ENCODE peak calls at places on chromosome 14, in five cellular contexts. One of them, this sample, is unnamed.

GRCh38 chr14:73850940-73851339 is 691 bp upstream of the PTGR2 start:
- DNase-seq in activated B cell treated with CpG ODN at 0.5 μM for 24 hours: no peak
- DNase-seq in A673: peak; percentile 12
- DNase-seq in AG04450: no peak
- DNase-seq in WERI-Rb-1: no peak
- DNase-seq in this sample: no peak

GRCh38 chr14:53545217-53545616 is 392.1 kb upstream of the DDHD1 start:
- DNase-seq in AG04450: no peak
- DNase-seq in activated B cell treated with CpG ODN at 0.5 μM for 24 hours: no peak
- DNase-seq in A673: no peak
- DNase-seq in WERI-Rb-1: no peak
- DNase-seq in this sample: no peak

GRCh38 chr14:55864890-55865655 is 253.1 kb upstream of the PELI2 start:
- DNase-seq in activated B cell treated with CpG ODN at 0.5 μM for 24 hours: no peak
- DNase-seq in AG04450: no peak
- DNase-seq in WERI-Rb-1: no peak
- DNase-seq in A673: peak; percentile 10
- DNase-seq in this sample: no peak

GRCh38 chr14:22497671-22498093 is 91.3 kb downstream of the DAD1 start:
- DNase-seq in A673: no peak
- DNase-seq in WERI-Rb-1: no peak
- DNase-seq in activated B cell treated with CpG ODN at 0.5 μM for 24 hours: no peak
- DNase-seq in AG04450: no peak
- DNase-seq in this sample: no peak

GRCh38 chr14:51554953-51555352 is 96.8 kb upstream of the FRMD6 start:
- DNase-seq in activated B cell treated with CpG ODN at 0.5 μM for 24 hours: no peak
- DNase-seq in A673: no peak
- DNase-seq in AG04450: no peak
- DNase-seq in WERI-Rb-1: no peak
- DNase-seq in this sample: no peak

GRCh38 chr14:66076166-66076565 is 410.0 kb upstream of the CCDC196 start:
- DNase-seq in WERI-Rb-1: no peak
- DNase-seq in A673: no peak
- DNase-seq in AG04450: no peak
- DNase-seq in activated B cell treated with CpG ODN at 0.5 μM for 24 hours: no peak
- DNase-seq in this sample: no peak

GRCh38 chr14:66005899-66006434 is 480.2 kb upstream of the CCDC196 start:
- DNase-seq in A673: no peak
- DNase-seq in activated B cell treated with CpG ODN at 0.5 μM for 24 hours: no peak
- DNase-seq in AG04450: no peak
- DNase-seq in WERI-Rb-1: no peak
- DNase-seq in this sample: no peak

GRCh38 chr14:51357250-51357649 is 117.2 kb downstream of the TMX1 start:
- DNase-seq in AG04450: no peak
- DNase-seq in A673: peak; percentile 49
- DNase-seq in activated B cell treated with CpG ODN at 0.5 μM for 24 hours: no peak
- DNase-seq in WERI-Rb-1: no peak
- DNase-seq in this sample: no peak

GRCh38 chr14:54330876-54331275 is 65.9 kb upstream of the CDKN3 start:
- DNase-seq in A673: no peak
- DNase-seq in AG04450: no peak
- DNase-seq in activated B cell treated with CpG ODN at 0.5 μM for 24 hours: no peak
- DNase-seq in WERI-Rb-1: no peak
- DNase-seq in this sample: no peak

GRCh38 chr14:59274991-59275391 is 86.5 kb downstream of the DAAM1 start:
- DNase-seq in A673: peak; percentile 31
- DNase-seq in WERI-Rb-1: peak; percentile 46
- DNase-seq in AG04450: no peak
- DNase-seq in activated B cell treated with CpG ODN at 0.5 μM for 24 hours: no peak
- DNase-seq in this sample: no peak

GRCh38 chr14:52032196-52032865 is 36.5 kb downstream of the NID2 start:
- DNase-seq in activated B cell treated with CpG ODN at 0.5 μM for 24 hours: no peak
- DNase-seq in A673: no peak
- DNase-seq in AG04450: no peak
- DNase-seq in WERI-Rb-1: no peak
- DNase-seq in this sample: no peak

GRCh38 chr14:77314043-77314442 is 6.6 kb downstream of the POMT2 start:
- DNase-seq in activated B cell treated with CpG ODN at 0.5 μM for 24 hours: no peak
- DNase-seq in WERI-Rb-1: no peak
- DNase-seq in AG04450: peak; percentile 76
- DNase-seq in A673: no peak
- DNase-seq in this sample: no peak

GRCh38 chr14:37122288-37122687 is 50.1 kb downstream of the SLC25A21 start:
- DNase-seq in A673: peak; percentile 6
- DNase-seq in activated B cell treated with CpG ODN at 0.5 μM for 24 hours: no peak
- DNase-seq in AG04450: peak; percentile 61
- DNase-seq in WERI-Rb-1: no peak
- DNase-seq in this sample: no peak

GRCh38 chr14:29911815-29912214 is 15.8 kb downstream of the PRKD1 start:
- DNase-seq in WERI-Rb-1: no peak
- DNase-seq in AG04450: no peak
- DNase-seq in activated B cell treated with CpG ODN at 0.5 μM for 24 hours: no peak
- DNase-seq in A673: peak; percentile 54
- DNase-seq in this sample: no peak

GRCh38 chr14:34065690-34066391 is 115.0 kb upstream of the EGLN3 start:
- DNase-seq in activated B cell treated with CpG ODN at 0.5 μM for 24 hours: no peak
- DNase-seq in A673: no peak
- DNase-seq in AG04450: no peak
- DNase-seq in WERI-Rb-1: no peak
- DNase-seq in this sample: no peak

GRCh38 chr14:100578552-100578951 is 8.7 kb downstream of the BEGAIN start:
- DNase-seq in A673: no peak
- DNase-seq in activated B cell treated with CpG ODN at 0.5 μM for 24 hours: no peak
- DNase-seq in AG04450: no peak
- DNase-seq in WERI-Rb-1: no peak
- DNase-seq in this sample: no peak

GRCh38 chr14:99597911-99598600 is 6.0 kb downstream of the CCDC85C start:
- DNase-seq in activated B cell treated with CpG ODN at 0.5 μM for 24 hours: no peak
- DNase-seq in WERI-Rb-1: peak; percentile 77
- DNase-seq in AG04450: no peak
- DNase-seq in A673: no peak
- DNase-seq in this sample: no peak

GRCh38 chr14:68951051-68951797 is 27.9 kb downstream of the ACTN1 start:
- DNase-seq in activated B cell treated with CpG ODN at 0.5 μM for 24 hours: no peak
- DNase-seq in AG04450: peak; percentile 81
- DNase-seq in WERI-Rb-1: no peak
- DNase-seq in A673: peak; percentile 90
- DNase-seq in this sample: no peak

GRCh38 chr14:93688239-93688666 is 100.0 kb downstream of the PRIMA1 start:
- DNase-seq in A673: no peak
- DNase-seq in activated B cell treated with CpG ODN at 0.5 μM for 24 hours: no peak
- DNase-seq in AG04450: no peak
- DNase-seq in WERI-Rb-1: no peak
- DNase-seq in this sample: no peak

GRCh38 chr14:103103461-103104388 is 9.2 kb downstream of the EXOC3L4 start:
- DNase-seq in WERI-Rb-1: peak; percentile 86
- DNase-seq in A673: peak; percentile 85
- DNase-seq in activated B cell treated with CpG ODN at 0.5 μM for 24 hours: no peak
- DNase-seq in AG04450: no peak
- DNase-seq in this sample: no peak

GRCh38 chr14:23117371-23118020 is 1.6 kb downstream of the CEBPE start:
- DNase-seq in A673: no peak
- DNase-seq in WERI-Rb-1: no peak
- DNase-seq in activated B cell treated with CpG ODN at 0.5 μM for 24 hours: no peak
- DNase-seq in AG04450: no peak
- DNase-seq in this sample: no peak

GRCh38 chr14:72710212-72710611 is 183.7 kb downstream of the DPF3 start:
- DNase-seq in activated B cell treated with CpG ODN at 0.5 μM for 24 hours: no peak
- DNase-seq in AG04450: no peak
- DNase-seq in A673: no peak
- DNase-seq in WERI-Rb-1: no peak
- DNase-seq in this sample: no peak

GRCh38 chr14:73709904-73710469 is 4.2 kb downstream of the PNMA1 start:
- DNase-seq in A673: no peak
- DNase-seq in AG04450: no peak
- DNase-seq in WERI-Rb-1: no peak
- DNase-seq in activated B cell treated with CpG ODN at 0.5 μM for 24 hours: no peak
- DNase-seq in this sample: no peak

GRCh38 chr14:55240526-55241178 is 30.6 kb upstream of the FBXO34 start:
- DNase-seq in activated B cell treated with CpG ODN at 0.5 μM for 24 hours: no peak
- DNase-seq in WERI-Rb-1: no peak
- DNase-seq in AG04450: peak; percentile 60
- DNase-seq in A673: no peak
- DNase-seq in this sample: no peak

GRCh38 chr14:37601849-37602248 is 6.4 kb downstream of the TTC6 start:
- DNase-seq in A673: no peak
- DNase-seq in AG04450: no peak
- DNase-seq in WERI-Rb-1: no peak
- DNase-seq in activated B cell treated with CpG ODN at 0.5 μM for 24 hours: no peak
- DNase-seq in this sample: no peak

GRCh38 chr14:96409701-96410100 is 17.8 kb downstream of the AK7 start:
- DNase-seq in AG04450: no peak
- DNase-seq in activated B cell treated with CpG ODN at 0.5 μM for 24 hours: no peak
- DNase-seq in A673: no peak
- DNase-seq in WERI-Rb-1: no peak
- DNase-seq in this sample: no peak

GRCh38 chr14:51293149-51293925 is 53.3 kb downstream of the TMX1 start:
- DNase-seq in AG04450: peak; percentile 15
- DNase-seq in WERI-Rb-1: no peak
- DNase-seq in activated B cell treated with CpG ODN at 0.5 μM for 24 hours: no peak
- DNase-seq in A673: no peak
- DNase-seq in this sample: no peak

GRCh38 chr14:51006781-51007211 is 62.5 kb upstream of the PYGL start:
- DNase-seq in A673: peak; percentile 37
- DNase-seq in activated B cell treated with CpG ODN at 0.5 μM for 24 hours: no peak
- DNase-seq in WERI-Rb-1: peak; percentile 87
- DNase-seq in AG04450: peak; percentile 8
- DNase-seq in this sample: no peak

GRCh38 chr14:54451178-54451601 is 10.0 kb upstream of the CNIH1 start:
- DNase-seq in A673: no peak
- DNase-seq in AG04450: no peak
- DNase-seq in activated B cell treated with CpG ODN at 0.5 μM for 24 hours: no peak
- DNase-seq in WERI-Rb-1: no peak
- DNase-seq in this sample: no peak

GRCh38 chr14:20857207-20857606 is 34.0 kb upstream of the RNASE3 start:
- DNase-seq in WERI-Rb-1: no peak
- DNase-seq in activated B cell treated with CpG ODN at 0.5 μM for 24 hours: no peak
- DNase-seq in A673: no peak
- DNase-seq in AG04450: no peak
- DNase-seq in this sample: no peak

GRCh38 chr14:90132821-90133570 is 71.2 kb downstream of the KCNK13 start:
- DNase-seq in activated B cell treated with CpG ODN at 0.5 μM for 24 hours: no peak
- DNase-seq in AG04450: no peak
- DNase-seq in A673: no peak
- DNase-seq in WERI-Rb-1: no peak
- DNase-seq in this sample: no peak

DNA sequence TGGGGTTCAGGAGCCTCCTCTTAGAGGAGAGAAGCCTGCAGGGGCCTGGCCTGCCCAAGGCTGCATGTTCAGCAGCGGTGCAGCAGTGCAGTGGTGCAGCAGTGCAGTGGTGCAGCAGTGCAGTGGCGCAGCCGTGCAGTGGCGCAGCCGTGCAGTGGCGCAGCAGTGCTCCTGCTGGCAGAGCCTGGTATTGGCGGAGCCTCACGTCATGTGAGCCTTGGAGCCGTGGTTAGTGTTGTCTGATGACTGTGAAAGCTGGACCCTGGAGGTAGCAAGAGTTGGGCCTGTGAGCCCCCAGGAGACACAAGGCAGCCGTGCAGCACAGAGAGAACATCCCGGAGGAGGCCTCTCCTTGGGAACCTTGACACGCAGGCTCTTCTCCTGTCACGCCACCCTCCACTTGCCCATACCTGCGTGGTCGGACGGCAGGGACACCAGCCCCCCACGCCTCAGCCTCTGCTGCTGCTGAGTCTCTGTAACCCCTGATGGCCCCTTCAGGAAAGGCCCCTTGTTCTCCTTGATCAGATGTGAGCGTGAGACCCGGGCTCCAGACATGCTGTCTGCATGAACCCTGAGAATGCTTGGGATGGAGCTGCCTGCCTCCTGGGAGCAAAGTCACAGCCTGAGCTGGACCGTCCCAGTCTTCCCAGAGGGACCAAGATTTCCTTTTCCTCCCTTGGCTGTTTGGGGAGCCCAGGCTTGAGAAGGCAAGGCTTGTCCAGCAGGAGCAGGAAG is 193.7 kb downstream of the KIF26A start:
- DNase-seq in A673: no peak
- DNase-seq in activated B cell treated with CpG ODN at 0.5 μM for 24 hours: no peak
- DNase-seq in AG04450: no peak
- DNase-seq in WERI-Rb-1: peak; percentile 24
- DNase-seq in this sample: peak; percentile 22
- TF ChIP-seq CTCF in A673: peak; percentile 39
- TF ChIP-seq CTCF in activated B cell treated with CpG ODN at 0.5 μM for 24 hours: no peak
- TF ChIP-seq CTCF in AG04450: no peak
- TF ChIP-seq CTCF in WERI-Rb-1: peak; percentile 78
- TF ChIP-seq CTCF in this sample: peak; percentile 36

GRCh38 chr14:45526715-45527549 is 273.9 kb upstream of the MIS18BP1 start:
- DNase-seq in A673: peak; percentile 67
- DNase-seq in AG04450: no peak
- DNase-seq in activated B cell treated with CpG ODN at 0.5 μM for 24 hours: no peak
- DNase-seq in WERI-Rb-1: peak; percentile 55
- DNase-seq in this sample: no peak
- TF ChIP-seq CTCF in A673: peak; percentile 77
- TF ChIP-seq CTCF in AG04450: no peak
- TF ChIP-seq CTCF in activated B cell treated with CpG ODN at 0.5 μM for 24 hours: no peak
- TF ChIP-seq CTCF in WERI-Rb-1: peak; percentile 76
- TF ChIP-seq CTCF in this sample: peak; percentile 43

DNA sequence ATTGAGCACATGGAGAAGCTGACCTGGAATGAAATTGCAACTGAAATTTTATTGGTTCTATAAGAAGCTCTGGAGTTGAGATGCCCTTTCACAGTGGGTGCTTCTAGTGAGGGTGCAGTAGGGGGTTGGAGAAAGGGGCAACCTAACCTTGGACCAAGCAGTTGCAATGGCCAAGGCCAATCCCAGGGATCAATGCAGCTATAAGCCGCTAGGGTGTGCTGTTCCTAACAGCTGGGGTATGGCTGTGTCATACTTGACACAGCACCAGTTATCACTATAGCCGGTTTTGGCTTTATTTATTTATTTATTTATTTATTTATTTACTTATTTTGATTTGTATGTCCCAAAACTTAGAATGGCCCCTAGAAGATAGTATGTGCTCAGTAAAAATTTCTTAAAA is 505.9 kb downstream of the FLRT2 start:
- DNase-seq in A673: peak; percentile 55
- DNase-seq in activated B cell treated with CpG ODN at 0.5 μM for 24 hours: no peak
- DNase-seq in AG04450: no peak
- DNase-seq in WERI-Rb-1: peak; percentile 24
- DNase-seq in this sample: no peak
- TF ChIP-seq CTCF in A673: peak; percentile 51
- TF ChIP-seq CTCF in activated B cell treated with CpG ODN at 0.5 μM for 24 hours: no peak
- TF ChIP-seq CTCF in AG04450: peak; percentile 39
- TF ChIP-seq CTCF in WERI-Rb-1: peak; percentile 28
- TF ChIP-seq CTCF in this sample: no peak

GRCh38 chr14:28264306-28264705 is 502.3 kb upstream of the FOXG1 start:
- DNase-seq in A673: no peak
- DNase-seq in activated B cell treated with CpG ODN at 0.5 μM for 24 hours: no peak
- DNase-seq in WERI-Rb-1: no peak
- DNase-seq in AG04450: no peak
- DNase-seq in this sample: no peak
- TF ChIP-seq CTCF in A673: no peak
- TF ChIP-seq CTCF in activated B cell treated with CpG ODN at 0.5 μM for 24 hours: no peak
- TF ChIP-seq CTCF in WERI-Rb-1: no peak
- TF ChIP-seq CTCF in AG04450: no peak
- TF ChIP-seq CTCF in this sample: no peak

GRCh38 chr14:45990252-45990651 is 661.3 kb downstream of the RPL10L start:
- DNase-seq in WERI-Rb-1: no peak
- DNase-seq in activated B cell treated with CpG ODN at 0.5 μM for 24 hours: no peak
- DNase-seq in AG04450: no peak
- DNase-seq in A673: peak; percentile 1
- DNase-seq in this sample: no peak
- TF ChIP-seq CTCF in WERI-Rb-1: peak; percentile 5
- TF ChIP-seq CTCF in activated B cell treated with CpG ODN at 0.5 μM for 24 hours: no peak
- TF ChIP-seq CTCF in AG04450: peak; percentile 40
- TF ChIP-seq CTCF in A673: peak; percentile 20
- TF ChIP-seq CTCF in this sample: peak; percentile 83

This sample was measured in mesothelial cell of epicardium.